ENCODE peak calls at places on chromosomes 16 and 17, in eight cellular contexts. W is Peyer's patch, F is thoracic aorta, O is cardiac muscle cell, J is neural progenitor cell, A is dorsolateral prefrontal cortex, X is type B pancreatic cell, D is heart right ventricle. P is an unnamed sample.

GRCh38 chr16:24729967-24730815 is 740 bp downstream of the TNRC6A start:
- DNase-seq in D (peak), F (no peak), W (peak), J (peak), O (peak), X (no peak), A (peak), P (no peak)

GRCh38 chr16:65314246-65315003 is 192.6 kb upstream of the CDH11 start:
- DNase-seq in O (no peak), J (no peak), X (no peak), D (no peak), F (no peak), W (no peak), A (no peak), P (no peak)

GRCh38 chr17:29567362-29568330 is 809 bp upstream of the ABHD15 start:
- DNase-seq in J (peak), A (peak), O (peak), X (peak), F (no peak), W (peak), D (peak), P (peak)

GRCh38 chr16:8905795-8906591 is 23.8 kb downstream of the LITAFD start:
- DNase-seq in A (no peak), F (no peak), D (no peak), O (no peak), X (no peak), J (peak), W (no peak), P (no peak)

GRCh38 chr17:35742896-35743477 is 10.1 kb downstream of the GAS2L2 start:
- DNase-seq in F (no peak), J (no peak), A (no peak), O (no peak), W (no peak), X (no peak), D (no peak), P (no peak)

GRCh38 chr16:55056585-55057520 is 126.2 kb downstream of the IRX5 start:
- DNase-seq in J (peak), X (peak), D (no peak), O (peak), W (no peak), A (no peak), F (no peak), P (no peak)

GRCh38 chr16:17459903-17460521 is 10.7 kb downstream of the XYLT1 start:
- DNase-seq in D (no peak), W (peak), X (no peak), O (no peak), J (no peak), F (no peak), A (no peak), P (no peak)

GRCh38 chr17:77686903-77687302 is 271.6 kb upstream of the TNRC6C start:
- DNase-seq in F (no peak), O (no peak), X (no peak), D (no peak), W (no peak), A (no peak), J (peak), P (no peak)

GRCh38 chr16:85171004-85171808 is 58.9 kb upstream of the CIBAR2 start:
- DNase-seq in A (no peak), F (no peak), D (no peak), O (no peak), X (no peak), W (no peak), J (no peak), P (no peak)

GRCh38 chr16:85173981-85174751 is 61.9 kb upstream of the CIBAR2 start:
- DNase-seq in D (no peak), X (no peak), J (peak), F (no peak), A (no peak), O (peak), W (no peak), P (no peak)

GRCh38 chr16:85171809-85172464 is 59.7 kb upstream of the CIBAR2 start:
- DNase-seq in X (no peak), W (no peak), F (no peak), J (no peak), D (no peak), A (no peak), O (no peak), P (no peak)

GRCh38 chr16:85173077-85173980 is 61.1 kb upstream of the CIBAR2 start:
- DNase-seq in O (peak), X (no peak), J (peak), A (no peak), W (no peak), F (no peak), D (no peak), P (no peak)

GRCh38 chr16:85172465-85173071 is 60.3 kb upstream of the CIBAR2 start:
- DNase-seq in J (peak), W (no peak), D (no peak), F (no peak), X (no peak), A (peak), O (peak), P (no peak)
- TF ChIP-seq CTCF in J (peak), W (peak), D (peak), F (no peak), X (peak), A (no peak), O (peak), P (peak)

GRCh38 chr16:72244853-72245252 is 72.9 kb upstream of the PMFBP1 start:
- DNase-seq in J (no peak), D (no peak), O (no peak), A (no peak), W (no peak), X (no peak), F (no peak), P (no peak)
- TF ChIP-seq CTCF in J (peak), D (no peak), O (peak), A (no peak), W (no peak), X (no peak), F (no peak), P (no peak)

DNA sequence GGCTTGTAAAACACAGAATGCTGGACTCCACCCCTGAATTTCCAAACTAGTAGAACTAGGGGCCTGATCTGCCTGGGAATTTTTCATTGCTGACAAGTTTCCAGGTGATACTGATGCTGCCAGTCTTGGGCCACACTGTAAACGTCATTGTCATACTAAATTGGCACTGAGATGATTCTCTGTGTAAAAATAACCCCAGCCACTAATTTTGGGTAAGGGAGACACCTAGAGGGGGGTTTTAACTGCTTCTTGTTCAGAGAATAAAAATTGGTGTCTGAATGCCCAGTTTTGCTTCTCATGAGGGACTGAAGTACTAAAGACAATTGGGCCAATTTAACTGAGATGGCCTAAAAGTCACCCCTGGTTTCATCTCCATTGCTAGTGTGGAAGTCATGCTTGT is 5.0 kb upstream of the CDH13 start:
- DNase-seq in X (no peak), A (no peak), D (no peak), O (no peak), F (no peak), J (no peak), W (no peak), P (no peak)
- TF ChIP-seq CTCF in X (no peak), A (no peak), D (peak), O (peak), F (no peak), J (peak), W (no peak), P (peak)

GRCh38 chr17:47720754-47721533 is 12.1 kb upstream of the TBX21 start:
- DNase-seq in O (no peak), D (no peak), F (no peak), A (no peak), W (no peak), J (peak), X (no peak), P (no peak)
- TF ChIP-seq CTCF in O (no peak), D (no peak), F (no peak), A (no peak), W (no peak), J (no peak), X (no peak), P (no peak)